ENCODE peak calls at places on chromosomes 16 and 17, in seven cellular contexts. One of them, this sample, is unnamed.

GRCh38 chr17:19382581-19383444 is 4.2 kb downstream of the MFAP4 start:
- DNase-seq in left lung: peak
- DNase-seq in suprapubic skin: no peak
- DNase-seq in fibroblast of mammary gland: no peak
- DNase-seq in upper lobe of right lung: no peak
- DNase-seq in MM.1S: no peak
- DNase-seq in cardiac muscle cell: peak
- DNase-seq in this sample: no peak

GRCh38 chr17:7656958-7657715 is 6.4 kb downstream of the ATP1B2 start:
- DNase-seq in MM.1S: no peak
- DNase-seq in left lung: no peak
- DNase-seq in suprapubic skin: no peak
- DNase-seq in fibroblast of mammary gland: no peak
- DNase-seq in cardiac muscle cell: peak
- DNase-seq in upper lobe of right lung: no peak
- DNase-seq in this sample: peak

GRCh38 chr16:57632568-57632967 is 4.1 kb downstream of the ADGRG1 start:
- DNase-seq in upper lobe of right lung: no peak
- DNase-seq in suprapubic skin: no peak
- DNase-seq in fibroblast of mammary gland: no peak
- DNase-seq in left lung: no peak
- DNase-seq in cardiac muscle cell: peak
- DNase-seq in MM.1S: no peak
- DNase-seq in this sample: no peak

GRCh38 chr17:75807861-75808260 is 23.3 kb downstream of the UNK start:
- DNase-seq in left lung: no peak
- DNase-seq in suprapubic skin: no peak
- DNase-seq in upper lobe of right lung: no peak
- DNase-seq in cardiac muscle cell: no peak
- DNase-seq in fibroblast of mammary gland: no peak
- DNase-seq in MM.1S: no peak
- DNase-seq in this sample: no peak

GRCh38 chr16:82059983-82060421 is 24.9 kb downstream of the HSD17B2 start:
- DNase-seq in cardiac muscle cell: no peak
- DNase-seq in upper lobe of right lung: no peak
- DNase-seq in MM.1S: no peak
- DNase-seq in left lung: no peak
- DNase-seq in fibroblast of mammary gland: no peak
- DNase-seq in suprapubic skin: no peak
- DNase-seq in this sample: no peak

GRCh38 chr17:10613775-10614513 is 43.2 kb downstream of the MYH3 start:
- DNase-seq in MM.1S: no peak
- DNase-seq in cardiac muscle cell: peak
- DNase-seq in upper lobe of right lung: no peak
- DNase-seq in fibroblast of mammary gland: peak
- DNase-seq in left lung: no peak
- DNase-seq in suprapubic skin: no peak
- DNase-seq in this sample: no peak

GRCh38 chr16:21167360-21167759 is 8.9 kb downstream of the LDAF1 start:
- DNase-seq in left lung: no peak
- DNase-seq in fibroblast of mammary gland: peak
- DNase-seq in cardiac muscle cell: no peak
- DNase-seq in MM.1S: no peak
- DNase-seq in upper lobe of right lung: no peak
- DNase-seq in suprapubic skin: no peak
- DNase-seq in this sample: no peak

GRCh38 chr17:68391561-68392268 is 65.6 kb downstream of the WIPI1 start:
- DNase-seq in upper lobe of right lung: no peak
- DNase-seq in fibroblast of mammary gland: peak
- DNase-seq in cardiac muscle cell: peak
- DNase-seq in left lung: no peak
- DNase-seq in suprapubic skin: no peak
- DNase-seq in MM.1S: no peak
- DNase-seq in this sample: no peak

GRCh38 chr16:69477546-69477945 is 53.1 kb downstream of the CYB5B start:
- DNase-seq in suprapubic skin: no peak
- DNase-seq in left lung: no peak
- DNase-seq in MM.1S: no peak
- DNase-seq in upper lobe of right lung: no peak
- DNase-seq in cardiac muscle cell: peak
- DNase-seq in fibroblast of mammary gland: peak
- DNase-seq in this sample: no peak

GRCh38 chr17:887842-888214 is 91.7 kb downstream of the NXN start:
- DNase-seq in left lung: no peak
- DNase-seq in fibroblast of mammary gland: no peak
- DNase-seq in cardiac muscle cell: no peak
- DNase-seq in MM.1S: no peak
- DNase-seq in suprapubic skin: no peak
- DNase-seq in upper lobe of right lung: no peak
- DNase-seq in this sample: no peak

GRCh38 chr16:31704138-31704537 is 169.5 kb upstream of the ZNF267 start:
- DNase-seq in left lung: no peak
- DNase-seq in cardiac muscle cell: no peak
- DNase-seq in MM.1S: no peak
- DNase-seq in fibroblast of mammary gland: no peak
- DNase-seq in suprapubic skin: no peak
- DNase-seq in upper lobe of right lung: no peak
- DNase-seq in this sample: no peak

GRCh38 chr17:65712383-65713267 is 151.2 kb upstream of the AXIN2 start:
- DNase-seq in left lung: no peak
- DNase-seq in upper lobe of right lung: no peak
- DNase-seq in MM.1S: no peak
- DNase-seq in suprapubic skin: no peak
- DNase-seq in cardiac muscle cell: no peak
- DNase-seq in fibroblast of mammary gland: no peak
- DNase-seq in this sample: no peak

GRCh38 chr17:28372203-28372944 is 880 bp downstream of the SARM1 start:
- DNase-seq in suprapubic skin: no peak
- DNase-seq in left lung: no peak
- DNase-seq in fibroblast of mammary gland: peak
- DNase-seq in cardiac muscle cell: peak
- DNase-seq in MM.1S: no peak
- DNase-seq in upper lobe of right lung: peak
- DNase-seq in this sample: no peak

GRCh38 chr16:89185062-89185751 is 13.7 kb downstream of the CDH15 start:
- DNase-seq in fibroblast of mammary gland: no peak
- DNase-seq in left lung: no peak
- DNase-seq in MM.1S: no peak
- DNase-seq in suprapubic skin: no peak
- DNase-seq in cardiac muscle cell: no peak
- DNase-seq in upper lobe of right lung: no peak
- DNase-seq in this sample: no peak

GRCh38 chr16:70754874-70755600 is 45.9 kb downstream of the VAC14 start:
- DNase-seq in fibroblast of mammary gland: no peak
- DNase-seq in left lung: no peak
- DNase-seq in upper lobe of right lung: no peak
- DNase-seq in MM.1S: no peak
- DNase-seq in cardiac muscle cell: no peak
- DNase-seq in suprapubic skin: no peak
- DNase-seq in this sample: no peak

GRCh38 chr17:34398990-34399389 is 36.0 kb upstream of the CCL1 start:
- DNase-seq in upper lobe of right lung: no peak
- DNase-seq in left lung: no peak
- DNase-seq in fibroblast of mammary gland: no peak
- DNase-seq in MM.1S: peak
- DNase-seq in suprapubic skin: no peak
- DNase-seq in cardiac muscle cell: no peak
- DNase-seq in this sample: no peak

GRCh38 chr16:29007865-29008593 is 23.2 kb downstream of the LAT start:
- DNase-seq in cardiac muscle cell: peak
- DNase-seq in suprapubic skin: no peak
- DNase-seq in upper lobe of right lung: no peak
- DNase-seq in fibroblast of mammary gland: peak
- DNase-seq in MM.1S: no peak
- DNase-seq in left lung: no peak
- DNase-seq in this sample: peak

GRCh38 chr17:309361-309888 is 43.2 kb downstream of the RPH3AL start:
- DNase-seq in MM.1S: no peak
- DNase-seq in left lung: no peak
- DNase-seq in fibroblast of mammary gland: no peak
- DNase-seq in upper lobe of right lung: peak
- DNase-seq in suprapubic skin: no peak
- DNase-seq in cardiac muscle cell: peak
- DNase-seq in this sample: no peak

GRCh38 chr17:27419156-27419555 is 37.1 kb upstream of the KSR1 start:
- DNase-seq in upper lobe of right lung: peak
- DNase-seq in cardiac muscle cell: no peak
- DNase-seq in MM.1S: no peak
- DNase-seq in suprapubic skin: no peak
- DNase-seq in fibroblast of mammary gland: no peak
- DNase-seq in left lung: peak
- DNase-seq in this sample: no peak

GRCh38 chr16:27229891-27230470 is 26.7 kb downstream of the KDM8 start:
- DNase-seq in suprapubic skin: no peak
- DNase-seq in fibroblast of mammary gland: no peak
- DNase-seq in left lung: no peak
- DNase-seq in upper lobe of right lung: no peak
- DNase-seq in cardiac muscle cell: no peak
- DNase-seq in MM.1S: no peak
- DNase-seq in this sample: no peak

GRCh38 chr16:60203525-60204124 is 1469.5 kb upstream of the GOT2 start:
- DNase-seq in left lung: no peak
- DNase-seq in cardiac muscle cell: peak
- DNase-seq in MM.1S: no peak
- DNase-seq in upper lobe of right lung: no peak
- DNase-seq in fibroblast of mammary gland: peak
- DNase-seq in suprapubic skin: no peak
- DNase-seq in this sample: no peak

GRCh38 chr16:29770250-29770929 is 7.7 kb upstream of the ZG16 start:
- DNase-seq in left lung: no peak
- DNase-seq in MM.1S: no peak
- DNase-seq in fibroblast of mammary gland: no peak
- DNase-seq in suprapubic skin: no peak
- DNase-seq in upper lobe of right lung: no peak
- DNase-seq in cardiac muscle cell: no peak
- DNase-seq in this sample: no peak

GRCh38 chr16:54927125-54928015 is 3.3 kb upstream of the IRX5 start:
- DNase-seq in MM.1S: peak
- DNase-seq in upper lobe of right lung: no peak
- DNase-seq in cardiac muscle cell: no peak
- DNase-seq in left lung: no peak
- DNase-seq in fibroblast of mammary gland: no peak
- DNase-seq in suprapubic skin: no peak
- DNase-seq in this sample: no peak

DNA sequence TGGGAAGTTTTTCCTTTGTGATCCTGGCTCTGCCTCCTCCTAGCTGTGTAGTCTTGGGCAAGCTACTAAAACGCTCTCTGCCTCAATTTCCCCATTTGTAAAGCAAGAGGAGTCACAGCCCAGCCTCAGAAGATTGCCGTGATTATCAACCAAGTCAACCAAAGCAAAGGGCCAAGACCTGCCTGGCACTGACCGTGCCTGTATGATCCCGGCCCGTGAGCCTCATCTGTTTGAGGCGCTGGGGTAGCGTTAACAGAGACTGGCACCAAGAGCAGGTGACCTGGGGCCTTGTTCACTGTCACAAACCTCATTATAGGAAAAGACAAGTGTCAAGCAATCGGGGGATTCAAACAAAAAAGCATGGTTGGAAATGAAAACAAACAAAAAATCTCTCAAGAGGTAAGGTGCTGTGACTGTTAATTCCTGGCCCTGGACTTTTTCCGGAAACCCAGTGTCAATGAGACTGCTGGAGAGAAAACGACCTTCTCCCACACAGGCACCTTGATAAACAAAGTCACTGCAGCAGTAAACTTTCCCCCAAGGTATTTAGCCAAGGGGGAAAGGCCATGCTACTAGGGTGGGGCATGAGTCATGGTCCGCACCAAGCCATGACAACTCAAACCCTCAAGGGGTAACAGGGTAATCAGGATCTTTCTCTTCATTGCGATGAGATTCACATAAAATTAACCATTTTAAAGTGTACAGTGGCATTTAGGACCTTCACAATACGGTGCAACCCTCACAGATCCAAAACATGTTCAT is 5.4 kb downstream of the MEAK7 start:
- DNase-seq in MM.1S: no peak
- DNase-seq in suprapubic skin: peak
- DNase-seq in cardiac muscle cell: no peak
- DNase-seq in left lung: no peak
- DNase-seq in upper lobe of right lung: peak
- DNase-seq in fibroblast of mammary gland: no peak
- DNase-seq in this sample: no peak
- H3K4me3 ChIP-seq in MM.1S: no peak
- H3K4me3 ChIP-seq in suprapubic skin: no peak
- H3K4me3 ChIP-seq in cardiac muscle cell: no peak
- H3K4me3 ChIP-seq in left lung: no peak
- H3K4me3 ChIP-seq in upper lobe of right lung: no peak
- H3K4me3 ChIP-seq in fibroblast of mammary gland: no peak
- H3K4me3 ChIP-seq in this sample: no peak

GRCh38 chr16:46828943-46829342 is 2.0 kb downstream of the C16orf87 start:
- DNase-seq in cardiac muscle cell: no peak
- DNase-seq in upper lobe of right lung: no peak
- DNase-seq in suprapubic skin: no peak
- DNase-seq in MM.1S: no peak
- DNase-seq in fibroblast of mammary gland: no peak
- DNase-seq in left lung: no peak
- DNase-seq in this sample: no peak

GRCh38 chr16:46832757-46833464 is 1.9 kb upstream of the C16orf87 start:
- DNase-seq in cardiac muscle cell: no peak
- DNase-seq in fibroblast of mammary gland: no peak
- DNase-seq in MM.1S: no peak
- DNase-seq in left lung: no peak
- DNase-seq in suprapubic skin: no peak
- DNase-seq in upper lobe of right lung: no peak
- DNase-seq in this sample: no peak

GRCh38 chr16:46833465-46833810 is 2.5 kb upstream of the C16orf87 start:
- DNase-seq in fibroblast of mammary gland: peak
- DNase-seq in MM.1S: no peak
- DNase-seq in suprapubic skin: no peak
- DNase-seq in left lung: no peak
- DNase-seq in upper lobe of right lung: no peak
- DNase-seq in cardiac muscle cell: no peak
- DNase-seq in this sample: no peak

GRCh38 chr16:46830417-46830901 is 521 bp downstream of the C16orf87 start:
- DNase-seq in upper lobe of right lung: peak
- DNase-seq in fibroblast of mammary gland: peak
- DNase-seq in cardiac muscle cell: peak
- DNase-seq in MM.1S: peak
- DNase-seq in suprapubic skin: peak
- DNase-seq in left lung: peak
- DNase-seq in this sample: peak

GRCh38 chr16:46830902-46831647 is at the start of gene C16orf87:
- DNase-seq in suprapubic skin: peak
- DNase-seq in left lung: peak
- DNase-seq in MM.1S: peak
- DNase-seq in cardiac muscle cell: peak
- DNase-seq in upper lobe of right lung: peak
- DNase-seq in fibroblast of mammary gland: peak
- DNase-seq in this sample: peak
- H3K4me3 ChIP-seq in suprapubic skin: peak
- H3K4me3 ChIP-seq in left lung: peak
- H3K4me3 ChIP-seq in MM.1S: peak
- H3K4me3 ChIP-seq in cardiac muscle cell: peak
- H3K4me3 ChIP-seq in upper lobe of right lung: peak
- H3K4me3 ChIP-seq in fibroblast of mammary gland: peak
- H3K4me3 ChIP-seq in this sample: peak

GRCh38 chr17:42456223-42457106 is 2.2 kb upstream of the ATP6V0A1 start:
- DNase-seq in upper lobe of right lung: no peak
- DNase-seq in fibroblast of mammary gland: peak
- DNase-seq in left lung: no peak
- DNase-seq in MM.1S: peak
- DNase-seq in cardiac muscle cell: peak
- DNase-seq in suprapubic skin: no peak
- DNase-seq in this sample: no peak
- H3K4me3 ChIP-seq in upper lobe of right lung: peak
- H3K4me3 ChIP-seq in fibroblast of mammary gland: peak
- H3K4me3 ChIP-seq in left lung: no peak
- H3K4me3 ChIP-seq in MM.1S: peak
- H3K4me3 ChIP-seq in cardiac muscle cell: no peak
- H3K4me3 ChIP-seq in suprapubic skin: no peak
- H3K4me3 ChIP-seq in this sample: no peak

GRCh38 chr16:79642652-79643051 is 42.1 kb upstream of the MAF start:
- DNase-seq in suprapubic skin: no peak
- DNase-seq in cardiac muscle cell: no peak
- DNase-seq in left lung: no peak
- DNase-seq in upper lobe of right lung: no peak
- DNase-seq in fibroblast of mammary gland: no peak
- DNase-seq in MM.1S: no peak
- DNase-seq in this sample: no peak
- H3K4me3 ChIP-seq in suprapubic skin: no peak
- H3K4me3 ChIP-seq in cardiac muscle cell: no peak
- H3K4me3 ChIP-seq in left lung: no peak
- H3K4me3 ChIP-seq in upper lobe of right lung: no peak
- H3K4me3 ChIP-seq in fibroblast of mammary gland: no peak
- H3K4me3 ChIP-seq in MM.1S: no peak
- H3K4me3 ChIP-seq in this sample: no peak

This sample was measured in dorsolateral prefrontal cortex.